ENCODE peak calls at places on chromosomes 11 and 22, in eight cellular contexts. G is NCI-H1436; X is activated T-helper 9 cell treated with anti-CD3 and anti-CD28 coated beads, Interleukin-2, amount 50 U/mL, for 16 hours; R is activated CD4-positive, alpha-beta T cell treated with anti-CD3 and anti-CD28 coated beads for 48 hours; W is Peyer's patch; F is ELR; V is GM13977; U is stimulated activated CD8-positive, alpha-beta memory T cell treated with anti-CD3 and anti-CD28 coated beads, Interleukin-7, amount 100 ng/mL, for 1 hour. P is an unnamed sample.

GRCh38 chr11:122656631-122657101 is 1.1 kb downstream of the UBASH3B start:
- DNase-seq in V (peak; percentile 40), U (no peak), F (peak; percentile 62), W (peak; percentile 32), R (peak; percentile 54), X (no peak), G (no peak), P (peak; percentile 75)

GRCh38 chr11:86218125-86219081 is 26.1 kb upstream of the EED start:
- DNase-seq in R (peak; percentile 79), W (peak; percentile 41), G (peak; percentile 52), U (peak; percentile 19), V (peak; percentile 40), F (peak; percentile 85), X (peak; percentile 42), P (peak; percentile 77)

GRCh38 chr11:134578807-134579708 is 167.0 kb upstream of the B3GAT1 start:
- DNase-seq in V (no peak), R (no peak), U (no peak), G (no peak), F (no peak), X (no peak), W (no peak), P (peak; percentile 36)

GRCh38 chr11:57771365-57771764 is 9.8 kb downstream of the CTNND1 start:
- DNase-seq in G (no peak), X (no peak), F (no peak), V (no peak), W (no peak), U (no peak), R (no peak), P (no peak)

GRCh38 chr11:720642-721346 is 14.8 kb downstream of the EPS8L2 start:
- DNase-seq in W (no peak), U (peak; percentile 19), R (peak; percentile 40), X (peak; percentile 50), V (peak; percentile 92), F (peak; percentile 51), G (peak; percentile 43), P (no peak)

GRCh38 chr11:27464155-27464759 is 8.3 kb downstream of the LGR4 start:
- DNase-seq in W (no peak), U (no peak), X (no peak), F (peak; percentile 82), G (no peak), V (no peak), R (no peak), P (no peak)

GRCh38 chr11:35065566-35065965 is 73.4 kb upstream of the CD44 start:
- DNase-seq in U (no peak), R (no peak), V (no peak), X (no peak), G (no peak), F (no peak), W (no peak), P (no peak)

GRCh38 chr11:61328351-61328750 is 4.6 kb downstream of the DDB1 start:
- DNase-seq in F (no peak), X (no peak), V (no peak), W (no peak), U (no peak), G (no peak), R (no peak), P (no peak)

GRCh38 chr22:49768511-49768910 is 59.2 kb downstream of the BRD1 start:
- DNase-seq in X (no peak), G (no peak), F (no peak), U (no peak), V (no peak), R (no peak), W (no peak), P (peak; percentile 60)

GRCh38 chr11:110431212-110432073 is 1.7 kb downstream of the FDX1 start:
- DNase-seq in W (no peak), X (no peak), R (no peak), G (no peak), U (no peak), F (peak; percentile 40), V (peak; percentile 38), P (no peak)

GRCh38 chr22:46063861-46064235 is 86.5 kb upstream of the PPARA start:
- DNase-seq in V (no peak), W (no peak), U (no peak), R (no peak), F (no peak), X (no peak), G (peak; percentile 72), P (peak; percentile 66)

GRCh38 chr22:49481651-49482399 is 345.8 kb downstream of the BRD1 start:
- DNase-seq in X (no peak), R (no peak), W (no peak), U (no peak), F (no peak), V (no peak), G (no peak), P (no peak)

GRCh38 chr11:130897262-130898182 is 18.8 kb downstream of the SNX19 start:
- DNase-seq in X (no peak), R (no peak), U (no peak), V (no peak), F (peak; percentile 62), W (no peak), G (no peak), P (peak; percentile 96)

GRCh38 chr11:58068640-58069039 is 37.9 kb downstream of the OR6Q1 start:
- DNase-seq in R (no peak), W (no peak), F (no peak), G (no peak), X (no peak), V (no peak), U (no peak), P (no peak)

GRCh38 chr11:122209619-122210377 is 93.8 kb upstream of the BLID start:
- DNase-seq in F (peak; percentile 54), R (no peak), W (no peak), X (no peak), G (no peak), V (no peak), U (no peak), P (peak; percentile 86)

GRCh38 chr11:104946907-104947306 is 21.5 kb downstream of the CASP4 start:
- DNase-seq in U (no peak), R (peak; percentile 22), V (peak; percentile 25), W (peak; percentile 24), X (no peak), G (peak; percentile 9), F (peak; percentile 75), P (no peak)

GRCh38 chr11:19951558-19952083 is 208.7 kb downstream of the DBX1 start:
- DNase-seq in U (no peak), G (peak; percentile 59), F (peak; percentile 68), W (no peak), X (no peak), R (no peak), V (peak; percentile 48), P (no peak)

GRCh38 chr11:130023204-130023603 is 20.6 kb upstream of the PRDM10 start:
- DNase-seq in W (peak; percentile 39), X (no peak), F (peak; percentile 90), G (no peak), V (peak; percentile 60), U (no peak), R (no peak), P (no peak)

GRCh38 chr11:64297722-64298358 is 2.3 kb upstream of the CATSPERZ start:
- DNase-seq in W (no peak), V (no peak), R (no peak), G (no peak), F (no peak), U (no peak), X (no peak), P (no peak)

GRCh38 chr22:26318975-26319374 is 110.1 kb upstream of the ASPHD2 start:
- DNase-seq in F (peak; percentile 76), X (no peak), G (no peak), W (no peak), V (no peak), R (no peak), U (no peak), P (no peak)

GRCh38 chr22:30572840-30573593 is 1.4 kb downstream of the GAL3ST1 start:
- DNase-seq in U (no peak), F (no peak), G (no peak), X (no peak), R (no peak), W (no peak), V (no peak), P (no peak)

GRCh38 chr22:37416806-37417205 is 10.5 kb downstream of the ELFN2 start:
- DNase-seq in W (no peak), U (no peak), X (no peak), G (peak; percentile 8), F (no peak), R (peak; percentile 49), V (no peak), P (no peak)

GRCh38 chr11:69915151-69915500 is 95.9 kb upstream of the FGF3 start:
- DNase-seq in G (no peak), R (no peak), F (peak; percentile 49), X (no peak), V (no peak), W (no peak), U (no peak), P (no peak)

GRCh38 chr11:2891901-2892214 is 6.3 kb upstream of the CDKN1C start:
- DNase-seq in W (peak; percentile 42), V (no peak), G (no peak), R (no peak), F (no peak), X (no peak), U (no peak), P (no peak)

P was measured in sigmoid colon.